ENCODE peak calls at places on chromosome 11, in eight cellular contexts. X is NCI-H460; D is AML-193; C is skeletal muscle cell; Q is activated naive CD8-positive, alpha-beta T cell treated with anti-CD3 and anti-CD28 coated beads for 36 hours; A is stimulated activated CD4-positive, alpha-beta T cell treated with anti-CD3 and anti-CD28 coated beads, Interleukin-2, amount 100 ng/mL, for 48 hours; I is HTR-8/SVneo; H is CD8-positive, alpha-beta T cell. P is an unnamed sample.

GRCh38 chr11:14722507-14722906 is 78.9 kb downstream of the PDE3B start:
- DNase-seq in H (no peak), X (no peak), D (no peak), C (no peak), Q (no peak), I (no peak), A (no peak), P (no peak)

GRCh38 chr11:44805596-44805995 is 78.8 kb downstream of the TSPAN18 start:
- DNase-seq in X (no peak), C (no peak), I (no peak), D (no peak), A (no peak), Q (no peak), H (no peak), P (no peak)

GRCh38 chr11:116387623-116388022 is 385.2 kb downstream of the BUD13 start:
- DNase-seq in C (no peak), A (no peak), X (no peak), I (no peak), Q (no peak), H (no peak), D (no peak), P (no peak)

GRCh38 chr11:104946907-104947306 is 21.5 kb downstream of the CASP4 start:
- DNase-seq in H (peak), C (no peak), Q (no peak), A (no peak), I (peak), D (peak), X (peak), P (no peak)

GRCh38 chr11:76734456-76735217 is 48.5 kb upstream of the TSKU start:
- DNase-seq in H (no peak), I (no peak), D (no peak), Q (no peak), C (no peak), A (no peak), X (no peak), P (no peak)

GRCh38 chr11:113876074-113876797 is 864 bp upstream of the USP28 start:
- DNase-seq in X (no peak), H (no peak), C (no peak), Q (no peak), D (no peak), A (no peak), I (no peak), P (no peak)

GRCh38 chr11:61923166-61924015 is 6.0 kb upstream of the RAB3IL1 start:
- DNase-seq in D (no peak), I (no peak), X (no peak), Q (no peak), H (no peak), C (peak), A (no peak), P (no peak)

GRCh38 chr11:118289411-118289810 is 15.1 kb upstream of the CD3E start:
- DNase-seq in D (no peak), I (no peak), X (no peak), C (no peak), Q (no peak), A (no peak), H (no peak), P (no peak)

GRCh38 chr11:90496722-90497121 is 273.9 kb upstream of the CHORDC1 start:
- DNase-seq in Q (no peak), C (no peak), A (no peak), I (no peak), H (no peak), D (no peak), X (no peak), P (no peak)

GRCh38 chr11:87137711-87138110 is 100.0 kb downstream of the TMEM135 start:
- DNase-seq in H (no peak), Q (no peak), I (no peak), D (no peak), C (peak), X (no peak), A (no peak), P (no peak)

GRCh38 chr11:79942071-79942470 is 501.2 kb upstream of the TENM4 start:
- DNase-seq in H (no peak), Q (no peak), D (no peak), A (no peak), C (no peak), I (no peak), X (no peak), P (no peak)

GRCh38 chr11:64239662-64240466 is 1.0 kb upstream of the FKBP2 start:
- DNase-seq in A (no peak), I (no peak), H (no peak), X (no peak), C (no peak), D (peak), Q (no peak), P (no peak)

GRCh38 chr11:64284048-64284961 is at the start of gene BAD:
- DNase-seq in X (peak), C (peak), D (peak), Q (peak), I (peak), A (peak), H (peak), P (peak)

P was measured in neural crest cell.